ENCODE peak calls at places on chromosomes 1 and 21, in six cellular contexts. F is NT2/D1, N is cardiac muscle cell, M is ovary, I is HepG2, U is keratinocyte. J is an unnamed sample.

GRCh38 chr1:98672184-98672583 is 10.7 kb downstream of the SNX7 start:
- DNase-seq in F (no peak), N (no peak), M (no peak), I (no peak), U (no peak), J (no peak)

GRCh38 chr1:223780926-223781325 is 64.8 kb downstream of the TP53BP2 start:
- DNase-seq in F (no peak), N (no peak), M (no peak), I (no peak), U (no peak), J (no peak)

GRCh38 chr1:209391792-209392191 is 191.7 kb upstream of the CAMK1G start:
- DNase-seq in F (no peak), N (no peak), M (no peak), I (no peak), U (no peak), J (no peak)

GRCh38 chr1:42999308-42999707 is 40.6 kb upstream of the SLC2A1 start:
- DNase-seq in F (no peak), N (no peak), M (no peak), I (peak; percentile 26), U (no peak), J (no peak)

GRCh38 chr1:74733616-74734484 is 898 bp downstream of the TYW3 start:
- DNase-seq in F (peak; percentile 77), N (peak; percentile 81), M (no peak), I (peak; percentile 77), U (peak; percentile 55), J (peak; percentile 53)

GRCh38 chr1:150362721-150363425 is 1.1 kb upstream of the RPRD2 start:
- DNase-seq in F (no peak), N (no peak), M (peak; percentile 40), I (no peak), U (no peak), J (no peak)

GRCh38 chr1:119743308-119743707 is 25.4 kb downstream of the HMGCS2 start:
- DNase-seq in F (no peak), N (peak; percentile 15), M (no peak), I (no peak), U (no peak), J (no peak)

GRCh38 chr21:32508558-32508957 is 76.8 kb downstream of the TCP10L start:
- DNase-seq in F (no peak), N (no peak), M (peak; percentile 3), I (no peak), U (no peak), J (no peak)

GRCh38 chr1:219128957-219129356 is 44.7 kb upstream of the LYPLAL1 start:
- DNase-seq in F (no peak), N (no peak), M (no peak), I (no peak), U (no peak), J (no peak)

GRCh38 chr1:151846062-151846568 is 6.5 kb upstream of the C2CD4D start:
- DNase-seq in F (peak; percentile 86), N (peak; percentile 58), M (no peak), I (peak; percentile 41), U (no peak), J (peak; percentile 85)

GRCh38 chr1:3915551-3916121 is 15.6 kb upstream of the C1orf174 start:
- DNase-seq in F (no peak), N (no peak), M (no peak), I (no peak), U (no peak), J (no peak)

GRCh38 chr1:87956072-87956471 is 627.4 kb downstream of the LMO4 start:
- DNase-seq in F (no peak), N (peak; percentile 89), M (no peak), I (no peak), U (peak; percentile 81), J (no peak)

GRCh38 chr1:159208460-159208825 is 3.8 kb downstream of the ACKR1 start:
- DNase-seq in F (peak; percentile 36), N (no peak), M (no peak), I (no peak), U (no peak), J (peak; percentile 72)

GRCh38 chr1:158654570-158654969 is 31.9 kb downstream of the SPTA1 start:
- DNase-seq in F (no peak), N (no peak), M (no peak), I (no peak), U (no peak), J (no peak)

GRCh38 chr21:45355573-45355972 is 49.4 kb upstream of the COL18A1 start:
- DNase-seq in F (no peak), N (no peak), M (no peak), I (no peak), U (no peak), J (no peak)

GRCh38 chr1:204104331-204105222 is 31.7 kb downstream of the SOX13 start:
- DNase-seq in F (no peak), N (no peak), M (no peak), I (no peak), U (peak; percentile 55), J (no peak)

GRCh38 chr1:204102719-204103118 is 29.8 kb downstream of the SOX13 start:
- DNase-seq in F (no peak), N (no peak), M (no peak), I (peak; percentile 49), U (peak; percentile 36), J (no peak)

GRCh38 chr1:204102029-204102611 is 29.2 kb downstream of the SOX13 start:
- DNase-seq in F (no peak), N (no peak), M (no peak), I (peak; percentile 89), U (no peak), J (no peak)

GRCh38 chr1:204106825-204107224 is 33.9 kb downstream of the SOX13 start:
- DNase-seq in F (no peak), N (no peak), M (no peak), I (no peak), U (no peak), J (no peak)

DNA sequence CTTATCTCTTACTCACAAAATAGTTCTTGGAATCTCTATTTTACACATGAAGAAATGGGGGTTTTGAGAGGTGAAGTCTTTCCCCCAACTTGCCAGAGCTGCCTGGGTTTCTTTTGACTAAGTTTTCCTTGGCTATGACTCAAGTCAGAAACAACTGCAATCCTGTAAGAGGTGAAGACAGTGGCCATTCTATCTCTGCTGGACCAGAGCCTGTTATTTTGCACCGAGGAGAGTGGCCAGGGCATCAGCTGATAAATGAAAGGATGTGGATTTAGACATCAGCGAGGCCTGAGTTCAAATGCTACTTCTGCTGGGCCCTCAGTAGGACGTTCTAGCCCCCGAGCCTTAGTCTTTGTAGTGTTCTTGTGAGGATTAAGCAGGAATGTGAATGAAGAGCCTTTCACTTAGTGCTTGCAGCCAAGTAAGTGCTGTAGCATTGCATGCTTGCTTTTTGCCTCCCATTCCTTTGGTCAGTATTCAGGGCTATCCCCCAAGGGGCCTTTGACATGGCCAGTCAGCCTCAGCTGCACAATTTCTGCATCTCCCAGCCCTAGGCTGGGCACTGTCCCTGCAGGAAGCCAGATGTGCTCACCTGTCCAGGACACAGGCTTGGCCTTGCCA is 30.3 kb downstream of the SOX13 start:
- DNase-seq in F (no peak), N (peak; percentile 52), M (no peak), I (no peak), U (no peak), J (no peak)
- H3K36me3 ChIP-seq in F (peaks cover 3% of the 10 kb centered on the region), N (no peaks in the 10 kb centered on the region), M (no peaks in the 10 kb centered on the region), I (peaks cover 2% of the 10 kb centered on the region), U (no peaks in the 10 kb centered on the region), J (no peaks in the 10 kb centered on the region)

GRCh38 chr1:167695756-167696561 is 25.8 kb upstream of the MPZL1 start:
- DNase-seq in F (no peak), N (no peak), M (no peak), I (no peak), U (no peak), J (no peak)
- H3K36me3 ChIP-seq in F (no peaks in the 10 kb centered on the region), N (peaks cover 76% of the 10 kb centered on the region), M (no peaks in the 10 kb centered on the region), I (no peaks in the 10 kb centered on the region), U (no peaks in the 10 kb centered on the region), J (no peaks in the 10 kb centered on the region)

DNA sequence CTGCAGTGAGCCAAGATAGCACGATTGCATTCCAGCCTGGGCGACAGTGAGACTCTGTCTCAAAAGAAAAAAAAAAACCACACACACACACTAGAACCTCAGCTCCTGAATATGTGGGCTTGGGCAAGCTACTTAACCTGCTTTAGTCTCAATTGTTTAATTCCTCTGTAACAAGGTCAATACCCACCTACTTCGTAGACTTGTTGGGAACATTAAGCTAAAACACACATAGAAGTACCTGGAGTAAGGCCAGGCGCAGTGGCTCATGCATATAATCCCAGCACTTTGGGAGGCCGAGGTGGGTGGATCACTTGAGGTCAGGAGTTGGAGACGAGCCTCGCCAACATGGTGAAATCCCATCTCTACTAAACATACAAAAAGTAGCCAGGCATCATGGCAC is 77.1 kb downstream of the CLSTN1 start:
- DNase-seq in F (no peak), N (peak; percentile 42), M (no peak), I (no peak), U (no peak), J (no peak)
- H3K36me3 ChIP-seq in F (peaks cover 62% of the 10 kb centered on the region), N (peaks cover 33% of the 10 kb centered on the region), M (peaks cover under 1% of the 10 kb centered on the region), I (peaks cover 27% of the 10 kb centered on the region), U (peaks cover 51% of the 10 kb centered on the region), J (peaks cover 20% of the 10 kb centered on the region)

GRCh38 chr1:114423455-114423854 is 87.5 kb downstream of the TRIM33 start:
- DNase-seq in F (no peak), N (no peak), M (no peak), I (no peak), U (no peak), J (no peak)
- H3K36me3 ChIP-seq in F (peaks cover 88% of the 10 kb centered on the region), N (peaks cover 66% of the 10 kb centered on the region), M (no peaks in the 10 kb centered on the region), I (peaks cover 19% of the 10 kb centered on the region), U (peaks cover 25% of the 10 kb centered on the region), J (peaks cover 23% of the 10 kb centered on the region)

DNA sequence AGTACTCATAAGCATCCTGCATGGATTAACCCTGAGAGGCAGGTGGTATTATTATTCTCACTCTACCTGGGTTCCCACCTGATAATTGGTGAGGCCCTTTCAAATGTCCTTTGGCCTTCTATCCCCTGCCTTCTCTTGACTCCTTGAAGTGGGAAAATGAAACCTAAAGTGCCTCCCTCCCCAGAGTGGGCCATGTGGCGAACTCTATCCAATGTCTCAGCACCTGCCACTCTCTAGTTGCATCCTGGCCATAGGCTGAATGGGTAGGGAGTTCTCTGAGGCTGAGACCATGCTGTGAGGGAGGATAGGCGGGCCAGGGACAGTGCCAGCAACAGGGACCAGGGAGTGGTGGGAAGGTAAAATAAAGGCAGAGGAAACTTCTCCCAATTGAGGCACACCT is 35.3 kb downstream of the ELF3 start:
- DNase-seq in F (no peak), N (no peak), M (no peak), I (no peak), U (no peak), J (peak; percentile 21)
- H3K36me3 ChIP-seq in F (no peaks in the 10 kb centered on the region), N (no peaks in the 10 kb centered on the region), M (no peaks in the 10 kb centered on the region), I (no peaks in the 10 kb centered on the region), U (no peaks in the 10 kb centered on the region), J (no peaks in the 10 kb centered on the region)

GRCh38 chr1:21898326-21899155 is 38.6 kb downstream of the HSPG2 start:
- DNase-seq in F (no peak), N (peak; percentile 55), M (no peak), I (peak; percentile 26), U (no peak), J (no peak)
- H3K36me3 ChIP-seq in F (peaks cover 43% of the 10 kb centered on the region), N (peaks cover 11% of the 10 kb centered on the region), M (no peaks in the 10 kb centered on the region), I (peaks cover 8% of the 10 kb centered on the region), U (peaks cover 14% of the 10 kb centered on the region), J (peaks cover 9% of the 10 kb centered on the region)

J was measured in H7.